ENCODE peak calls at places on chromosomes 5 and 9, in nine cellular contexts. One of them, this sample, is unnamed.

GRCh38 chr5:91007780-91008402 is 375.2 kb downstream of the ARRDC3 start:
- DNase-seq in RCC 7860: no peak
- DNase-seq in GM12891: no peak
- DNase-seq in AG08395: no peak
- DNase-seq in C1 segment of cervical spinal cord: no peak
- DNase-seq in astrocyte: no peak
- DNase-seq in naive thymus-derived CD8-positive, alpha-beta T cell: no peak
- DNase-seq in cardiac septum: no peak
- DNase-seq in left ventricle myocardium inferior: no peak
- DNase-seq in this sample: no peak

GRCh38 chr9:76181020-76181641 is 213.1 kb downstream of the RFK start:
- DNase-seq in RCC 7860: peak; percentile 80
- DNase-seq in GM12891: no peak
- DNase-seq in AG08395: peak; percentile 19
- DNase-seq in C1 segment of cervical spinal cord: no peak
- DNase-seq in astrocyte: peak; percentile 93
- DNase-seq in naive thymus-derived CD8-positive, alpha-beta T cell: no peak
- DNase-seq in cardiac septum: no peak
- DNase-seq in left ventricle myocardium inferior: no peak
- DNase-seq in this sample: no peak

GRCh38 chr5:75034137-75034739 is 18.1 kb downstream of the GCNT4 start:
- DNase-seq in RCC 7860: no peak
- DNase-seq in GM12891: no peak
- DNase-seq in AG08395: no peak
- DNase-seq in C1 segment of cervical spinal cord: no peak
- DNase-seq in astrocyte: no peak
- DNase-seq in naive thymus-derived CD8-positive, alpha-beta T cell: no peak
- DNase-seq in cardiac septum: no peak
- DNase-seq in left ventricle myocardium inferior: no peak
- DNase-seq in this sample: no peak

GRCh38 chr5:104764197-104764596 is 1201.6 kb upstream of the NUDT12 start:
- DNase-seq in RCC 7860: no peak
- DNase-seq in GM12891: no peak
- DNase-seq in AG08395: no peak
- DNase-seq in C1 segment of cervical spinal cord: no peak
- DNase-seq in astrocyte: no peak
- DNase-seq in naive thymus-derived CD8-positive, alpha-beta T cell: no peak
- DNase-seq in cardiac septum: no peak
- DNase-seq in left ventricle myocardium inferior: no peak
- DNase-seq in this sample: no peak

GRCh38 chr9:107906074-107906473 is 416.5 kb upstream of the KLF4 start:
- DNase-seq in RCC 7860: no peak
- DNase-seq in GM12891: no peak
- DNase-seq in AG08395: no peak
- DNase-seq in C1 segment of cervical spinal cord: no peak
- DNase-seq in astrocyte: no peak
- DNase-seq in naive thymus-derived CD8-positive, alpha-beta T cell: no peak
- DNase-seq in cardiac septum: no peak
- DNase-seq in left ventricle myocardium inferior: no peak
- DNase-seq in this sample: no peak

GRCh38 chr9:4769321-4770080 is 23.2 kb upstream of the RCL1 start:
- DNase-seq in RCC 7860: peak; percentile 55
- DNase-seq in GM12891: no peak
- DNase-seq in AG08395: peak; percentile 52
- DNase-seq in C1 segment of cervical spinal cord: no peak
- DNase-seq in astrocyte: peak; percentile 35
- DNase-seq in naive thymus-derived CD8-positive, alpha-beta T cell: no peak
- DNase-seq in cardiac septum: no peak
- DNase-seq in left ventricle myocardium inferior: no peak
- DNase-seq in this sample: no peak

GRCh38 chr5:107466233-107466769 is 204.4 kb downstream of the EFNA5 start:
- DNase-seq in RCC 7860: peak; percentile 99
- DNase-seq in GM12891: no peak
- DNase-seq in AG08395: no peak
- DNase-seq in C1 segment of cervical spinal cord: no peak
- DNase-seq in astrocyte: peak; percentile 93
- DNase-seq in naive thymus-derived CD8-positive, alpha-beta T cell: no peak
- DNase-seq in cardiac septum: no peak
- DNase-seq in left ventricle myocardium inferior: no peak
- DNase-seq in this sample: no peak

GRCh38 chr9:69314547-69314946 is 10.5 kb upstream of the ENTREP1 start:
- DNase-seq in RCC 7860: no peak
- DNase-seq in GM12891: no peak
- DNase-seq in AG08395: no peak
- DNase-seq in C1 segment of cervical spinal cord: no peak
- DNase-seq in astrocyte: no peak
- DNase-seq in naive thymus-derived CD8-positive, alpha-beta T cell: no peak
- DNase-seq in cardiac septum: no peak
- DNase-seq in left ventricle myocardium inferior: no peak
- DNase-seq in this sample: peak; percentile 22

GRCh38 chr9:134377143-134377484 is 50.9 kb downstream of the RXRA start:
- DNase-seq in RCC 7860: no peak
- DNase-seq in GM12891: no peak
- DNase-seq in AG08395: no peak
- DNase-seq in C1 segment of cervical spinal cord: no peak
- DNase-seq in astrocyte: no peak
- DNase-seq in naive thymus-derived CD8-positive, alpha-beta T cell: no peak
- DNase-seq in cardiac septum: no peak
- DNase-seq in left ventricle myocardium inferior: no peak
- DNase-seq in this sample: no peak

GRCh38 chr9:108512426-108513173 is 343.2 kb downstream of the ACTL7B start:
- DNase-seq in RCC 7860: no peak
- DNase-seq in GM12891: no peak
- DNase-seq in AG08395: no peak
- DNase-seq in C1 segment of cervical spinal cord: no peak
- DNase-seq in astrocyte: no peak
- DNase-seq in naive thymus-derived CD8-positive, alpha-beta T cell: no peak
- DNase-seq in cardiac septum: no peak
- DNase-seq in left ventricle myocardium inferior: no peak
- DNase-seq in this sample: no peak

GRCh38 chr9:93567271-93567959 is 9.0 kb upstream of the PHF2 start:
- DNase-seq in RCC 7860: no peak
- DNase-seq in GM12891: no peak
- DNase-seq in AG08395: no peak
- DNase-seq in C1 segment of cervical spinal cord: no peak
- DNase-seq in astrocyte: no peak
- DNase-seq in naive thymus-derived CD8-positive, alpha-beta T cell: no peak
- DNase-seq in cardiac septum: peak; percentile 73
- DNase-seq in left ventricle myocardium inferior: no peak
- DNase-seq in this sample: no peak

GRCh38 chr5:102528600-102528999 is 29.8 kb upstream of the SLCO6A1 start:
- DNase-seq in RCC 7860: no peak
- DNase-seq in GM12891: no peak
- DNase-seq in AG08395: no peak
- DNase-seq in C1 segment of cervical spinal cord: no peak
- DNase-seq in astrocyte: no peak
- DNase-seq in naive thymus-derived CD8-positive, alpha-beta T cell: no peak
- DNase-seq in cardiac septum: no peak
- DNase-seq in left ventricle myocardium inferior: no peak
- DNase-seq in this sample: peak; percentile 25

GRCh38 chr9:69811329-69811989 is 9.2 kb upstream of the CFAP95 start:
- DNase-seq in RCC 7860: no peak
- DNase-seq in GM12891: no peak
- DNase-seq in AG08395: no peak
- DNase-seq in C1 segment of cervical spinal cord: no peak
- DNase-seq in astrocyte: no peak
- DNase-seq in naive thymus-derived CD8-positive, alpha-beta T cell: no peak
- DNase-seq in cardiac septum: no peak
- DNase-seq in left ventricle myocardium inferior: no peak
- DNase-seq in this sample: no peak

GRCh38 chr9:93676310-93677054 is 100.1 kb downstream of the PHF2 start:
- DNase-seq in RCC 7860: no peak
- DNase-seq in GM12891: no peak
- DNase-seq in AG08395: no peak
- DNase-seq in C1 segment of cervical spinal cord: no peak
- DNase-seq in astrocyte: no peak
- DNase-seq in naive thymus-derived CD8-positive, alpha-beta T cell: no peak
- DNase-seq in cardiac septum: peak; percentile 71
- DNase-seq in left ventricle myocardium inferior: peak; percentile 7
- DNase-seq in this sample: no peak

GRCh38 chr5:116612431-116612830 is 37.8 kb upstream of the SEMA6A start:
- DNase-seq in RCC 7860: no peak
- DNase-seq in GM12891: no peak
- DNase-seq in AG08395: no peak
- DNase-seq in C1 segment of cervical spinal cord: no peak
- DNase-seq in astrocyte: no peak
- DNase-seq in naive thymus-derived CD8-positive, alpha-beta T cell: no peak
- DNase-seq in cardiac septum: no peak
- DNase-seq in left ventricle myocardium inferior: no peak
- DNase-seq in this sample: no peak

GRCh38 chr5:53679261-53679660 is 118.8 kb downstream of the NDUFS4 start:
- DNase-seq in RCC 7860: no peak
- DNase-seq in GM12891: no peak
- DNase-seq in AG08395: peak; percentile 10
- DNase-seq in C1 segment of cervical spinal cord: no peak
- DNase-seq in astrocyte: peak; percentile 8
- DNase-seq in naive thymus-derived CD8-positive, alpha-beta T cell: no peak
- DNase-seq in cardiac septum: no peak
- DNase-seq in left ventricle myocardium inferior: no peak
- DNase-seq in this sample: peak; percentile 4

GRCh38 chr9:129406278-129407225 is 214.3 kb downstream of the C9orf50 start:
- DNase-seq in RCC 7860: peak; percentile 21
- DNase-seq in GM12891: no peak
- DNase-seq in AG08395: no peak
- DNase-seq in C1 segment of cervical spinal cord: no peak
- DNase-seq in astrocyte: no peak
- DNase-seq in naive thymus-derived CD8-positive, alpha-beta T cell: no peak
- DNase-seq in cardiac septum: no peak
- DNase-seq in left ventricle myocardium inferior: peak; percentile 38
- DNase-seq in this sample: no peak

GRCh38 chr9:126225611-126226609 is 100.7 kb upstream of the MVB12B start:
- DNase-seq in RCC 7860: no peak
- DNase-seq in GM12891: no peak
- DNase-seq in AG08395: no peak
- DNase-seq in C1 segment of cervical spinal cord: no peak
- DNase-seq in astrocyte: no peak
- DNase-seq in naive thymus-derived CD8-positive, alpha-beta T cell: no peak
- DNase-seq in cardiac septum: no peak
- DNase-seq in left ventricle myocardium inferior: no peak
- DNase-seq in this sample: no peak

GRCh38 chr9:137303031-137303892 is 1.2 kb upstream of the NRARP start:
- DNase-seq in RCC 7860: no peak
- DNase-seq in GM12891: no peak
- DNase-seq in AG08395: no peak
- DNase-seq in C1 segment of cervical spinal cord: no peak
- DNase-seq in astrocyte: no peak
- DNase-seq in naive thymus-derived CD8-positive, alpha-beta T cell: no peak
- DNase-seq in cardiac septum: peak; percentile 72
- DNase-seq in left ventricle myocardium inferior: peak; percentile 15
- DNase-seq in this sample: no peak

GRCh38 chr9:127295005-127295404 is 30.4 kb downstream of the GARNL3 start:
- DNase-seq in RCC 7860: no peak
- DNase-seq in GM12891: no peak
- DNase-seq in AG08395: no peak
- DNase-seq in C1 segment of cervical spinal cord: no peak
- DNase-seq in astrocyte: no peak
- DNase-seq in naive thymus-derived CD8-positive, alpha-beta T cell: no peak
- DNase-seq in cardiac septum: no peak
- DNase-seq in left ventricle myocardium inferior: no peak
- DNase-seq in this sample: no peak

GRCh38 chr5:1665803-1666202 is 133.8 kb downstream of the MRPL36 start:
- DNase-seq in RCC 7860: no peak
- DNase-seq in GM12891: no peak
- DNase-seq in AG08395: no peak
- DNase-seq in C1 segment of cervical spinal cord: no peak
- DNase-seq in astrocyte: no peak
- DNase-seq in naive thymus-derived CD8-positive, alpha-beta T cell: no peak
- DNase-seq in cardiac septum: no peak
- DNase-seq in left ventricle myocardium inferior: no peak
- DNase-seq in this sample: no peak

GRCh38 chr9:35603506-35603985 is 1.5 kb upstream of the TESK1 start:
- DNase-seq in RCC 7860: no peak
- DNase-seq in GM12891: no peak
- DNase-seq in AG08395: peak; percentile 73
- DNase-seq in C1 segment of cervical spinal cord: peak; percentile 69
- DNase-seq in astrocyte: no peak
- DNase-seq in naive thymus-derived CD8-positive, alpha-beta T cell: no peak
- DNase-seq in cardiac septum: no peak
- DNase-seq in left ventricle myocardium inferior: peak; percentile 67
- DNase-seq in this sample: peak; percentile 58

GRCh38 chr9:103899836-103900235 is 194.3 kb upstream of the SMC2 start:
- DNase-seq in RCC 7860: no peak
- DNase-seq in GM12891: no peak
- DNase-seq in AG08395: no peak
- DNase-seq in C1 segment of cervical spinal cord: no peak
- DNase-seq in astrocyte: no peak
- DNase-seq in naive thymus-derived CD8-positive, alpha-beta T cell: no peak
- DNase-seq in cardiac septum: no peak
- DNase-seq in left ventricle myocardium inferior: no peak
- DNase-seq in this sample: no peak

GRCh38 chr9:136326061-136326776 is 1.1 kb upstream of the GPSM1 start:
- DNase-seq in RCC 7860: no peak
- DNase-seq in GM12891: no peak
- DNase-seq in AG08395: peak; percentile 90
- DNase-seq in C1 segment of cervical spinal cord: peak; percentile 35
- DNase-seq in astrocyte: peak; percentile 70
- DNase-seq in naive thymus-derived CD8-positive, alpha-beta T cell: no peak
- DNase-seq in cardiac septum: no peak
- DNase-seq in left ventricle myocardium inferior: no peak
- DNase-seq in this sample: peak; percentile 53

GRCh38 chr9:107068581-107068980 is 205.6 kb downstream of the ZNF462 start:
- DNase-seq in RCC 7860: no peak
- DNase-seq in GM12891: no peak
- DNase-seq in AG08395: no peak
- DNase-seq in C1 segment of cervical spinal cord: no peak
- DNase-seq in astrocyte: no peak
- DNase-seq in naive thymus-derived CD8-positive, alpha-beta T cell: no peak
- DNase-seq in cardiac septum: no peak
- DNase-seq in left ventricle myocardium inferior: no peak
- DNase-seq in this sample: no peak